ENCODE peak calls at places on chromosomes 3 and 15, in five cellular contexts. N is stomach, V is head of caudate nucleus, T is Calu3, B is tibial nerve. O is an unnamed sample.

GRCh38 chr15:48868549-48868948 is 9.4 kb upstream of the EID1 start:
- DNase-seq in N (no peak), V (no peak), T (no peak), B (no peak), O (no peak)

GRCh38 chr15:53586815-53587214 is 172.6 kb downstream of the WDR72 start:
- DNase-seq in N (peak), V (peak), T (peak), B (no peak), O (peak)

GRCh38 chr3:134067311-134068161 is 37.8 kb upstream of the SLCO2A1 start:
- DNase-seq in N (no peak), V (no peak), T (no peak), B (no peak), O (no peak)

GRCh38 chr3:50340404-50341329 is at the start of gene RASSF1:
- DNase-seq in N (peak), V (no peak), T (no peak), B (peak), O (peak)

GRCh38 chr3:23175361-23176073 is 27.6 kb upstream of the UBE2E2 start:
- DNase-seq in N (no peak), V (no peak), T (no peak), B (no peak), O (no peak)

GRCh38 chr15:55915221-55915620 is 78.2 kb downstream of the NEDD4 start:
- DNase-seq in N (no peak), V (no peak), T (no peak), B (no peak), O (no peak)

GRCh38 chr3:34675383-34676120 is 877.1 kb downstream of the PDCD6IP start:
- DNase-seq in N (no peak), V (no peak), T (no peak), B (no peak), O (no peak)

GRCh38 chr3:184907941-184908649 is 96.1 kb downstream of the VPS8 start:
- DNase-seq in N (no peak), V (peak), T (no peak), B (no peak), O (no peak)

GRCh38 chr3:150357140-150357539 is 51.0 kb upstream of the TSC22D2 start:
- DNase-seq in N (no peak), V (no peak), T (no peak), B (no peak), O (no peak)

GRCh38 chr15:44790215-44790614 is 53.9 kb downstream of the TRIM69 start:
- DNase-seq in N (no peak), V (no peak), T (no peak), B (no peak), O (no peak)

GRCh38 chr3:64808056-64808455 is 120.3 kb upstream of the ADAMTS9 start:
- DNase-seq in N (no peak), V (no peak), T (no peak), B (no peak), O (no peak)

GRCh38 chr3:170553788-170554620 is 31.9 kb downstream of the SLC7A14 start:
- DNase-seq in N (no peak), V (no peak), T (no peak), B (no peak), O (no peak)

O was measured in body of pancreas.